ENCODE peak calls at places on chromosomes 7 and 10, in six cellular contexts. Q, P, H, W, R and N are unnamed samples.
A peak's percentile ranks its signal among the peaks of the same experiment; 100 is the strongest.

GRCh38 chr7:80153446-80153845 is 18.8 kb downstream of the GNAI1 start:
- DNase-seq in Q (no peak), P (no peak), H (no peak), W (no peak), R (peak; percentile 50), N (no peak)

GRCh38 chr7:102973096-102973802 is 60.4 kb downstream of the LRRC17 start:
- DNase-seq in Q (no peak), P (no peak), H (no peak), W (no peak), R (no peak), N (peak; percentile 64)

GRCh38 chr7:918441-919113 is 35.9 kb downstream of the ADAP1 start:
- DNase-seq in Q (no peak), P (peak; percentile 49), H (peak; percentile 57), W (peak; percentile 7), R (no peak), N (no peak)

GRCh38 chr10:95234951-95235350 is 40.9 kb downstream of the ACSM6 start:
- DNase-seq in Q (no peak), P (no peak), H (no peak), W (no peak), R (no peak), N (no peak)

GRCh38 chr10:46229144-46229563 is 57.6 kb upstream of the ANTXRL start:
- DNase-seq in Q (no peak), P (no peak), H (no peak), W (no peak), R (no peak), N (no peak)

GRCh38 chr10:115095758-115096157 is 2.6 kb downstream of the ATRNL1 start:
- DNase-seq in Q (no peak), P (no peak), H (no peak), W (no peak), R (no peak), N (no peak)

GRCh38 chr7:51847461-51848134 is 531.0 kb upstream of the COBL start:
- DNase-seq in Q (no peak), P (no peak), H (no peak), W (no peak), R (no peak), N (no peak)

GRCh38 chr7:99047526-99048077 is 96.3 kb downstream of the SMURF1 start:
- DNase-seq in Q (no peak), P (no peak), H (no peak), W (no peak), R (no peak), N (no peak)

GRCh38 chr10:63711361-63711760 is 190.2 kb downstream of the REEP3 start:
- DNase-seq in Q (no peak), P (peak; percentile 67), H (no peak), W (no peak), R (no peak), N (no peak)

GRCh38 chr7:139829654-139830130 is 628 bp downstream of the TBXAS1 start:
- DNase-seq in Q (no peak), P (no peak), H (no peak), W (no peak), R (peak; percentile 72), N (no peak)

GRCh38 chr10:131586958-131587357 is 275.4 kb upstream of the TCERG1L start:
- DNase-seq in Q (no peak), P (no peak), H (no peak), W (no peak), R (no peak), N (peak; percentile 79)

GRCh38 chr7:11252705-11253272 is 279.1 kb downstream of the PHF14 start:
- DNase-seq in Q (no peak), P (no peak), H (no peak), W (no peak), R (no peak), N (no peak)

GRCh38 chr10:112394475-112394875 is 20.6 kb downstream of the ACSL5 start:
- DNase-seq in Q (no peak), P (no peak), H (no peak), W (no peak), R (no peak), N (no peak)

GRCh38 chr10:92354587-92354986 is 63.6 kb downstream of the MARCHF5 start:
- DNase-seq in Q (no peak), P (no peak), H (no peak), W (no peak), R (no peak), N (no peak)

GRCh38 chr7:91397099-91397498 is 132.9 kb downstream of the FZD1 start:
- DNase-seq in Q (no peak), P (no peak), H (no peak), W (no peak), R (peak; percentile 6), N (no peak)

GRCh38 chr10:100155936-100156335 is 29.9 kb downstream of the ERLIN1 start:
- DNase-seq in Q (no peak), P (no peak), H (no peak), W (no peak), R (no peak), N (no peak)

GRCh38 chr7:130723784-130724183 is 10.2 kb downstream of the KLF14 start:
- DNase-seq in Q (no peak), P (no peak), H (no peak), W (no peak), R (no peak), N (no peak)

GRCh38 chr7:83684928-83685327 is 36.0 kb upstream of the SEMA3E start:
- DNase-seq in Q (peak; percentile 58), P (no peak), H (no peak), W (no peak), R (no peak), N (no peak)

GRCh38 chr10:76868088-76868949 is 769.3 kb downstream of the KCNMA1 start:
- DNase-seq in Q (no peak), P (no peak), H (no peak), W (no peak), R (no peak), N (no peak)

GRCh38 chr10:33196710-33197406 is 137.6 kb downstream of the NRP1 start:
- DNase-seq in Q (no peak), P (no peak), H (no peak), W (no peak), R (no peak), N (no peak)

GRCh38 chr7:75878312-75878768 is 494 bp upstream of the RHBDD2 start:
- DNase-seq in Q (no peak), P (no peak), H (no peak), W (no peak), R (no peak), N (no peak)

GRCh38 chr7:75881436-75882095 is 2.7 kb downstream of the RHBDD2 start:
- DNase-seq in Q (no peak), P (no peak), H (no peak), W (no peak), R (no peak), N (no peak)

GRCh38 chr7:75879771-75880184 is 944 bp downstream of the RHBDD2 start:
- DNase-seq in Q (no peak), P (no peak), H (no peak), W (no peak), R (peak; percentile 78), N (no peak)

GRCh38 chr7:75880242-75880641 is 1.4 kb downstream of the RHBDD2 start:
- DNase-seq in Q (no peak), P (no peak), H (no peak), W (no peak), R (no peak), N (no peak)

DNA sequence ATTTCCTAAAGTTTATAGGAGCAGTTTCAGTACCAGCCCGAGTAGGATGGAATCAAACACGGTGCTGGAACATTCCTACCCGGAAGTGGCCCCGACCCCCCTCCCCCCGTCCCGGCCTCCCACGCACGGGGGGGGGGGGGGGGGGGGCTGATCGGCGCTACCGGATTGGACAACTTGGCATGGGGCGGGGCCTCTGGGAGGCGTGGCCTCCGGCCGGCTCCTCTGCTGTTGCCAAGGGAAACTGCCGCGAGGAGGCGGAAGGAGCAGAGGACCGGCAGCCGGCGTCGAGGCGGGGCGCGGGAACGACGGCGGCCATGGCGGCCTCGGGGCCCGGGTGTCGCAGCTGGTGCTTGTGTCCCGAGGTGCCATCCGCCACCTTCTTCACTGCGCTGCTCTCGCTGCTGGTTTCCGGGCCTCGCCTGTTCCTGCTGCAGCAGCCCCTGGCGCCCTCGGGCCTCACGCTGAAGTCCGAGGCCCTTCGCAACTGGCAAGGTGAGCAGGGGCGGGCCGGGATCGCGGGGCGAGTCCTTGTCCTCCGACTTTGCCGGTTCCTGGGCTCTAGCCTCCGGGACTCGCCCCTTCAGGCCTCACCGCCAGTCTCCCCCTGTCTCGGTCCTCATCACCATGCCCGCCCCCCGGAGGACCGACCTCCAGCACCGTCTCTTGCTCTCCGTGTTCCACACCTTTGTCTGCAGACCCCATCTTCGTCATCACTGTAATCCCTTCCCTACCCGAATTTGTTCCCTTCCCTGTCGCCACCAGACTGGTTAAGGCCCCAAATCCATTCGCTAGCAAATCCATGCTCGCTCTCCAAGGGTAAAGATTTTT is at the start of gene RHBDD2:
- DNase-seq in Q (peak; percentile 79), P (peak; percentile 98), H (peak; percentile 98), W (peak; percentile 93), R (peak; percentile 90), N (peak; percentile 98)
- TF ChIP-seq POLR2A in Q (peak; percentile 59), P (peak; percentile 99), H (peak; percentile 94), W (peak; percentile 76), R (peak; percentile 84), N (peak; percentile 84)

DNA sequence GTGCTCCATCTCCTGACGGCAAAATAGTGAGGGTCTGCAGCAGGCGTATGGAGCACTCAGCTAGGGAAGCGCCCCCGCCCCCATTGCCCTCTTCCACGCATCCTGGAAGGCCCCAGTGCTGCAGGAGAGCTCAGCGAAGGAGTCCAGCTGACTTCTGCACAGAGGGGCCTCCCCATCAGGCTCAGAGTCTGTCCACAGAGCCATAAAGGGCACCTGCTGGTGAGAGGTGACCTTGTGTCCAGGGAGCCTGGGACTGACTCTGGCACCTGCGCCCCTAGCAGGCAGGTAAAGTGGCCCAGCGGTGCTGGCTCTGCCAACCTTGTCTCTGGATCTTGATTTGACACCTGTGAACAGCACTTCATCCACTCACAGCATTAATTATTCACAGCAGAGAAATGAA is 59.7 kb downstream of the VOPP1 start:
- DNase-seq in Q (no peak), P (no peak), H (no peak), W (no peak), R (no peak), N (no peak)
- H3K4me1 ChIP-seq in Q (no peaks in the 10 kb centered on the region), P (peaks cover 7% of the 10 kb centered on the region), H (peaks cover 17% of the 10 kb centered on the region), W (no peaks in the 10 kb centered on the region), R (peaks cover 11% of the 10 kb centered on the region), N (peaks cover 24% of the 10 kb centered on the region)

DNA sequence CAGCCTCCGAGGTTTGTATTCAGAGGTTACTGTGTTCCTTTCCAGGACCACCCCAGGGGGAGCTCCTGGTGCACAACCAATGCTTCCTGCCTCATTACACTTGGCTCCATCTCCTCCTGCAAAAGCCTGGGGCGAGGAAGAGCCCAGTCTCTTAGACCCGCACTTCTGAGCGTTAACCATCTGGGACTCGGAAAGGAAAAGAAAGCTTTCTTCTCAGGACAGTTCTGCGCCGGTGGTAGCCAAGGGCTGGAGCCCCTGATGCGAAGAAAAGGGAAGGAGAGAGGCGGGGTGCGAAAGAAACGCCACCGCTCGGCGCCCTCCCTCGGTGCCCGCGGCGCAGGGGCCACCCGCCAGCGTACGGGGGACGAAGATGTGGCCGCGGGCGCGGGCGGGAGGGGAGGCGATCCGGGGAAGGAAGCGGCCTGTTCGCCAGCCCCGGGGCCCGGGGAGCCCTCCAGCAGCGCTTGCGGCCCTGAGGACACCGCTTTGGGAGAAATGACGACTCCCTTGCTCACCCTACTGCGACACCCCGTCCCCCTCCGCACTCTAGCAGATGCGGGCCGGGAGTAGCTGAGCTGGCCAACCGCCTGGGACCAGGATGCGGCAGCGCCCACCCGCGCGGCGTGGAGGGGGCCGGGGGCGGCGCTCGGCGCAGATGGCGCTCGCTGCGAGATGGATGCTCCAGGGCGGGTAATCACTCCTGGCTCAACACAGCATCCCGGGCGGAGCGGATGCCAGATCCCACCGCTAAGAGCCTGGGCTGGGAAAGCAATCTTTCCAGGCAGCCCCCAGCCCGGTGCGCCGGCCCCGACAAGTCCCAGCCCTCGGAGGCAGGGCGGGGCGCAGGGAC is 1.3 kb downstream of the NRCAM start:
- DNase-seq in Q (no peak), P (peak; percentile 46), H (no peak), W (no peak), R (no peak), N (no peak)
- H3K27me3 ChIP-seq in Q (peaks cover 5% of the 10 kb centered on the region), P (peaks cover 47% of the 10 kb centered on the region), H (peaks cover 19% of the 10 kb centered on the region), W (no peaks in the 10 kb centered on the region), R (peaks cover 48% of the 10 kb centered on the region), N (peaks cover 77% of the 10 kb centered on the region)

GRCh38 chr7:104979167-104979841 is 34.7 kb upstream of the KMT2E start:
- DNase-seq in Q (no peak), P (no peak), H (no peak), W (no peak), R (peak; percentile 62), N (peak; percentile 74)
- TF ChIP-seq POLR2A in Q (no peak), P (no peak), H (no peak), W (no peak), R (no peak), N (no peak)